ENCODE peak calls at places on chromosomes 6 and 20, in four cellular contexts. S is foreskin fibroblast, G is amniotic stem cell, L is HCT116. Y is an unnamed sample.

GRCh38 chr6:45438849-45439406 is 61.2 kb upstream of the SUPT3H start:
- DNase-seq in S (peak), G (no peak), L (peak), Y (peak)

GRCh38 chr20:50278684-50279531 is 88.3 kb downstream of the CEBPB start:
- DNase-seq in S (peak), G (no peak), L (peak), Y (peak)

GRCh38 chr6:12590901-12591300 is 125.7 kb upstream of the PHACTR1 start:
- DNase-seq in S (no peak), G (no peak), L (no peak), Y (no peak)

GRCh38 chr20:57030611-57031600 is 235.5 kb downstream of the BMP7 start:
- DNase-seq in S (peak), G (no peak), L (no peak), Y (peak)

GRCh38 chr6:93900142-93900541 is 480.8 kb upstream of the EPHA7 start:
- DNase-seq in S (no peak), G (no peak), L (no peak), Y (no peak)

GRCh38 chr6:118509009-118509617 is 39.0 kb upstream of the PLN start:
- DNase-seq in S (peak), G (peak), L (peak), Y (peak)

GRCh38 chr6:1094306-1094705 is 217.6 kb upstream of the FOXQ1 start:
- DNase-seq in S (peak), G (no peak), L (no peak), Y (peak)

GRCh38 chr20:665276-665675 is 10.3 kb downstream of the SCRT2 start:
- DNase-seq in S (no peak), G (no peak), L (no peak), Y (no peak)

GRCh38 chr20:1941226-1941625 is 46.0 kb downstream of the SIRPA start:
- DNase-seq in S (no peak), G (no peak), L (no peak), Y (peak)

GRCh38 chr6:95636552-95637376 is 59.4 kb downstream of the MANEA start:
- DNase-seq in S (no peak), G (no peak), L (no peak), Y (no peak)

GRCh38 chr6:5302220-5302946 is 41.1 kb downstream of the FARS2 start:
- DNase-seq in S (no peak), G (no peak), L (no peak), Y (no peak)

GRCh38 chr20:54128175-54128574 is 45.6 kb downstream of the CYP24A1 start:
- DNase-seq in S (no peak), G (no peak), L (no peak), Y (no peak)

GRCh38 chr6:155247618-155248017 is 16.2 kb upstream of the CLDN20 start:
- DNase-seq in S (peak), G (no peak), L (no peak), Y (peak)

GRCh38 chr6:157020398-157021266 is 243.5 kb downstream of the ARID1B start:
- DNase-seq in S (peak), G (no peak), L (peak), Y (peak)

GRCh38 chr20:9758752-9759151 is 80.1 kb downstream of the PAK5 start:
- DNase-seq in S (no peak), G (no peak), L (no peak), Y (no peak)

GRCh38 chr6:26420607-26421235 is 18.6 kb downstream of the BTN3A1 start:
- DNase-seq in S (no peak), G (no peak), L (peak), Y (no peak)

GRCh38 chr6:109000289-109000688 is 94.4 kb downstream of the SESN1 start:
- DNase-seq in S (no peak), G (no peak), L (no peak), Y (no peak)

GRCh38 chr6:122692175-122692598 is 82.0 kb downstream of the PKIB start:
- DNase-seq in S (no peak), G (no peak), L (no peak), Y (peak)

GRCh38 chr6:132995432-132995831 is 181.1 kb downstream of the RPS12 start:
- DNase-seq in S (no peak), G (no peak), L (no peak), Y (peak)

GRCh38 chr20:61218886-61219480 is 33.1 kb upstream of the CDH4 start:
- DNase-seq in S (peak), G (no peak), L (no peak), Y (peak)

GRCh38 chr6:106750146-106750900 is 120.9 kb downstream of the QRSL1 start:
- DNase-seq in S (no peak), G (no peak), L (no peak), Y (no peak)

GRCh38 chr6:85078071-85078470 is 313.7 kb upstream of the TBX18 start:
- DNase-seq in S (peak), G (peak), L (peak), Y (peak)

GRCh38 chr20:30611239-30611984 is 646.1 kb upstream of the DEFB115 start:
- DNase-seq in S (no peak), G (no peak), L (no peak), Y (no peak)

GRCh38 chr6:168724033-168724432 is 283.0 kb downstream of the SMOC2 start:
- DNase-seq in S (no peak), G (no peak), L (no peak), Y (no peak)

GRCh38 chr6:164085552-164086325 is 671.2 kb downstream of the QKI start:
- DNase-seq in S (no peak), G (no peak), L (no peak), Y (peak)

GRCh38 chr20:63534831-63535651 is 2.1 kb downstream of the PTK6 start:
- DNase-seq in S (no peak), G (no peak), L (no peak), Y (no peak)

GRCh38 chr6:39225946-39226437 is 3.3 kb downstream of the KCNK5 start:
- DNase-seq in S (no peak), G (no peak), L (no peak), Y (no peak)

GRCh38 chr6:43444036-43444435 is 11.3 kb downstream of the DLK2 start:
- DNase-seq in S (peak), G (no peak), L (no peak), Y (no peak)

GRCh38 chr6:95352064-95352463 is 225.3 kb upstream of the MANEA start:
- DNase-seq in S (no peak), G (no peak), L (peak), Y (no peak)

GRCh38 chr20:3925899-3926638 is 36.9 kb downstream of the PANK2 start:
- DNase-seq in S (no peak), G (no peak), L (no peak), Y (no peak)

GRCh38 chr6:92888316-92888715 is 531.0 kb downstream of the EPHA7 start:
- DNase-seq in S (no peak), G (no peak), L (no peak), Y (no peak)

GRCh38 chr6:117227245-117227962 is 38.0 kb upstream of the VGLL2 start:
- DNase-seq in S (no peak), G (no peak), L (no peak), Y (no peak)

GRCh38 chr6:36319436-36319762 is 17.3 kb downstream of the BNIP5 start:
- DNase-seq in S (no peak), G (no peak), L (no peak), Y (no peak)

GRCh38 chr6:35663447-35664235 is 25.1 kb downstream of the FKBP5 start:
- DNase-seq in S (peak), G (no peak), L (no peak), Y (peak)

GRCh38 chr6:145091102-145091826 is 644.1 kb downstream of the EPM2A start:
- DNase-seq in S (no peak), G (no peak), L (no peak), Y (no peak)

GRCh38 chr20:19880256-19881079 is 122.4 kb downstream of the RIN2 start:
- DNase-seq in S (no peak), G (no peak), L (peak), Y (no peak)

Y was measured in AG08396.